ENCODE peak calls at places on chromosomes 4 and X, in ten cellular contexts. O, K, B, I, C, D, J, U, R and Z are unnamed samples.
A peak's percentile ranks its signal among the peaks of the same experiment; 100 is the strongest.

GRCh38 chr4:12411072-12411471 is 982.4 kb upstream of the HS3ST1 start:
- ATAC-seq in O (no peak), K (no peak), B (no peak), I (no peak), C (no peak), D (no peak), J (no peak), U (no peak), R (no peak), Z (no peak)

GRCh38 chr4:139815646-139816601 is 150.3 kb downstream of the MGST2 start:
- ATAC-seq in O (peak; percentile 65), K (no peak), B (peak; percentile 21), I (peak; percentile 72), C (no peak), D (peak; percentile 86), J (peak; percentile 69), U (peak; percentile 89), R (peak; percentile 79), Z (no peak)

GRCh38 chrX:96682516-96682915 is 2.1 kb upstream of the DIAPH2 start:
- ATAC-seq in O (peak; percentile 47), K (no peak), B (no peak), I (no peak), C (no peak), D (no peak), J (no peak), U (no peak), R (no peak), Z (no peak)

GRCh38 chr4:139515531-139515958 is 40.5 kb downstream of the SETD7 start:
- ATAC-seq in O (no peak), K (no peak), B (no peak), I (peak; percentile 71), C (no peak), D (peak; percentile 80), J (no peak), U (no peak), R (peak; percentile 56), Z (no peak)

GRCh38 chr4:77014256-77014655 is 61.5 kb downstream of the CCNI start:
- ATAC-seq in O (no peak), K (no peak), B (no peak), I (no peak), C (peak; percentile 36), D (no peak), J (no peak), U (no peak), R (no peak), Z (no peak)

GRCh38 chrX:153460826-153461225 is 9.6 kb downstream of the HAUS7 start:
- ATAC-seq in O (no peak), K (peak; percentile 64), B (peak; percentile 62), I (no peak), C (peak; percentile 57), D (no peak), J (no peak), U (peak; percentile 42), R (no peak), Z (no peak)

GRCh38 chrX:134537179-134537945 is 77.4 kb downstream of the HPRT1 start:
- ATAC-seq in O (no peak), K (peak; percentile 96), B (no peak), I (peak; percentile 52), C (no peak), D (no peak), J (no peak), U (no peak), R (peak; percentile 89), Z (no peak)

GRCh38 chrX:56763556-56764152 is 34.6 kb downstream of the NBDY start:
- ATAC-seq in O (peak; percentile 26), K (peak; percentile 53), B (no peak), I (no peak), C (no peak), D (peak; percentile 48), J (no peak), U (peak; percentile 52), R (no peak), Z (peak; percentile 41)

GRCh38 chrX:56751071-56751470 is 22.0 kb downstream of the NBDY start:
- ATAC-seq in O (no peak), K (no peak), B (peak; percentile 14), I (no peak), C (no peak), D (no peak), J (no peak), U (no peak), R (no peak), Z (no peak)

GRCh38 chrX:12767856-12768255 is 23.4 kb upstream of the PRPS2 start:
- ATAC-seq in O (no peak), K (peak; percentile 18), B (no peak), I (no peak), C (no peak), D (no peak), J (no peak), U (no peak), R (no peak), Z (no peak)

GRCh38 chrX:97672138-97672537 is 788.4 kb downstream of the RPA4 start:
- ATAC-seq in O (no peak), K (peak; percentile 83), B (no peak), I (no peak), C (no peak), D (no peak), J (no peak), U (no peak), R (no peak), Z (no peak)

GRCh38 chr4:56656346-56656643 is 24.8 kb downstream of the HOPX start:
- ATAC-seq in O (peak; percentile 5), K (peak; percentile 30), B (peak; percentile 40), I (peak; percentile 45), C (peak; percentile 71), D (peak; percentile 77), J (peak; percentile 84), U (no peak), R (no peak), Z (peak; percentile 44)

GRCh38 chr4:93072292-93072691 is 756.3 kb upstream of the ATOH1 start:
- ATAC-seq in O (no peak), K (no peak), B (no peak), I (no peak), C (no peak), D (no peak), J (no peak), U (no peak), R (no peak), Z (no peak)

GRCh38 chrX:43693602-43694406 is 37.7 kb downstream of the MAOA start:
- ATAC-seq in O (no peak), K (peak; percentile 77), B (no peak), I (no peak), C (no peak), D (no peak), J (no peak), U (no peak), R (no peak), Z (no peak)

GRCh38 chrX:50111762-50112161 is 89.0 kb downstream of the AKAP4 start:
- ATAC-seq in O (no peak), K (peak; percentile 68), B (no peak), I (no peak), C (no peak), D (no peak), J (no peak), U (no peak), R (no peak), Z (no peak)

GRCh38 chr4:167230744-167231143 is 3.5 kb downstream of the SPOCK3 start:
- ATAC-seq in O (no peak), K (no peak), B (no peak), I (no peak), C (no peak), D (no peak), J (no peak), U (no peak), R (no peak), Z (no peak)

GRCh38 chrX:150607200-150607599 is 38.8 kb downstream of the MTM1 start:
- ATAC-seq in O (no peak), K (no peak), B (no peak), I (no peak), C (no peak), D (no peak), J (no peak), U (no peak), R (no peak), Z (no peak)

GRCh38 chr4:76801621-76802545 is 96.1 kb downstream of the SOWAHB start:
- ATAC-seq in O (no peak), K (no peak), B (no peak), I (peak; percentile 78), C (no peak), D (peak; percentile 80), J (no peak), U (peak; percentile 46), R (peak; percentile 64), Z (no peak)

GRCh38 chr4:173095022-173095421 is 73.6 kb upstream of the GALNT7 start:
- ATAC-seq in O (no peak), K (peak; percentile 100), B (no peak), I (no peak), C (no peak), D (no peak), J (no peak), U (no peak), R (no peak), Z (peak; percentile 45)

GRCh38 chr4:13309751-13310150 is 174.4 kb downstream of the RAB28 start:
- ATAC-seq in O (no peak), K (no peak), B (peak; percentile 48), I (no peak), C (no peak), D (no peak), J (no peak), U (no peak), R (no peak), Z (no peak)

GRCh38 chr4:53481586-53481985 is 104.1 kb downstream of the FIP1L1 start:
- ATAC-seq in O (no peak), K (no peak), B (no peak), I (no peak), C (no peak), D (no peak), J (no peak), U (no peak), R (no peak), Z (no peak)

GRCh38 chrX:24190500-24191156 is 41.1 kb downstream of the ZFX start:
- ATAC-seq in O (no peak), K (peak; percentile 25), B (no peak), I (no peak), C (no peak), D (no peak), J (no peak), U (no peak), R (no peak), Z (no peak)

GRCh38 chrX:68867458-68868166 is 38.8 kb downstream of the EFNB1 start:
- ATAC-seq in O (no peak), K (no peak), B (no peak), I (no peak), C (no peak), D (peak; percentile 56), J (no peak), U (no peak), R (no peak), Z (no peak)

GRCh38 chr4:99885063-99885664 is 9.1 kb downstream of the LAMTOR3 start:
- ATAC-seq in O (no peak), K (no peak), B (no peak), I (no peak), C (no peak), D (no peak), J (no peak), U (no peak), R (no peak), Z (no peak)

GRCh38 chrX:17374619-17375360 is at the start of gene NHS:
- ATAC-seq in O (no peak), K (peak; percentile 76), B (peak; percentile 64), I (peak; percentile 91), C (no peak), D (peak; percentile 80), J (no peak), U (peak; percentile 79), R (peak; percentile 67), Z (peak; percentile 82)

GRCh38 chrX:48834383-48834709 is 1.1 kb downstream of the PCSK1N start:
- ATAC-seq in O (no peak), K (peak; percentile 17), B (no peak), I (no peak), C (no peak), D (no peak), J (no peak), U (no peak), R (no peak), Z (no peak)

GRCh38 chr4:24411299-24411698 is 173.1 kb downstream of the DHX15 start:
- ATAC-seq in O (no peak), K (no peak), B (no peak), I (no peak), C (no peak), D (no peak), J (no peak), U (no peak), R (no peak), Z (no peak)

GRCh38 chr4:173499568-173500535 is 30.2 kb downstream of the HAND2 start:
- ATAC-seq in O (no peak), K (no peak), B (no peak), I (no peak), C (no peak), D (no peak), J (no peak), U (no peak), R (no peak), Z (no peak)